ENCODE peak calls at places on chromosomes 7 and 10, in four cellular contexts. K is lung; W is stimulated activated CD8-positive, alpha-beta memory T cell treated with anti-CD3 and anti-CD28 coated beads, Interleukin-15, amount 100 ng/mL, for 24 hours; J is LNCaP clone FGC. Z is an unnamed sample.

GRCh38 chr10:33353853-33354252 is 19.4 kb upstream of the NRP1 start:
- DNase-seq in K (no peak), W (no peak), J (no peak), Z (no peak)

GRCh38 chr10:22927661-22928403 is at the start of gene ARMC3:
- DNase-seq in K (peak), W (peak), J (no peak), Z (no peak)

GRCh38 chr7:9945131-9945530 is 1028.5 kb upstream of the PHF14 start:
- DNase-seq in K (no peak), W (no peak), J (no peak), Z (no peak)

GRCh38 chr10:69439350-69439739 is 11.9 kb upstream of the TSPAN15 start:
- DNase-seq in K (no peak), W (no peak), J (no peak), Z (no peak)

GRCh38 chr7:144391823-144392255 is 11.7 kb downstream of the NOBOX start:
- DNase-seq in K (no peak), W (no peak), J (peak), Z (no peak)

GRCh38 chr7:127895814-127896280 is 135.4 kb downstream of the LRRC4 start:
- DNase-seq in K (no peak), W (no peak), J (no peak), Z (no peak)

GRCh38 chr10:30445716-30446115 is 11.7 kb downstream of the MAP3K8 start:
- DNase-seq in K (no peak), W (no peak), J (no peak), Z (no peak)

GRCh38 chr7:135210818-135211178 is 528 bp downstream of the WDR91 start:
- DNase-seq in K (no peak), W (no peak), J (no peak), Z (no peak)

GRCh38 chr10:62610649-62611229 is 193.8 kb upstream of the ADO start:
- DNase-seq in K (peak), W (peak), J (no peak), Z (no peak)

GRCh38 chr10:103833731-103834365 is 21.5 kb downstream of the SH3PXD2A start:
- DNase-seq in K (no peak), W (no peak), J (peak), Z (no peak)

GRCh38 chr7:68038621-68039314 is 1042.1 kb downstream of the TYW1 start:
- DNase-seq in K (no peak), W (no peak), J (no peak), Z (no peak)

GRCh38 chr10:80617807-80618206 is 80.1 kb downstream of the SH2D4B start:
- DNase-seq in K (no peak), W (no peak), J (no peak), Z (no peak)

GRCh38 chr10:126393076-126393475 is 4.8 kb upstream of the ADAM12 start:
- DNase-seq in K (no peak), W (no peak), J (no peak), Z (no peak)

GRCh38 chr10:88318803-88319202 is 264.3 kb downstream of the RNLS start:
- DNase-seq in K (no peak), W (no peak), J (no peak), Z (no peak)

GRCh38 chr7:158422551-158423189 is 165.0 kb downstream of the PTPRN2 start:
- DNase-seq in K (no peak), W (no peak), J (no peak), Z (no peak)

GRCh38 chr7:110399421-110399820 is 691.5 kb upstream of the LRRN3 start:
- DNase-seq in K (no peak), W (no peak), J (no peak), Z (no peak)

GRCh38 chr10:111108441-111108840 is 31.6 kb downstream of the ADRA2A start:
- DNase-seq in K (no peak), W (no peak), J (no peak), Z (no peak)

GRCh38 chr10:95832216-95833037 is 75.3 kb upstream of the CC2D2B start:
- DNase-seq in K (no peak), W (no peak), J (no peak), Z (no peak)

GRCh38 chr7:17371656-17372524 is 73.4 kb downstream of the AHR start:
- DNase-seq in K (no peak), W (no peak), J (no peak), Z (no peak)

GRCh38 chr10:97134202-97134601 is 51.6 kb downstream of the SLIT1 start:
- DNase-seq in K (no peak), W (no peak), J (no peak), Z (no peak)